ENCODE peak calls at places on chromosomes 11 and 22, in eight cellular contexts. One of them, this sample, is unnamed.

GRCh38 chr11:96424693-96425092 is 34.9 kb downstream of the JRKL start:
- DNase-seq in AG09309: peak
- DNase-seq in MM.1S: no peak
- DNase-seq in testis: no peak
- DNase-seq in A549: no peak
- DNase-seq in cardiac fibroblast: peak
- DNase-seq in progenitor cell of endocrine pancreas: no peak
- DNase-seq in AG10803: peak
- DNase-seq in this sample: no peak

GRCh38 chr11:110295487-110296225 is 758 bp downstream of the RDX start:
- DNase-seq in AG09309: no peak
- DNase-seq in MM.1S: peak
- DNase-seq in testis: peak
- DNase-seq in A549: peak
- DNase-seq in cardiac fibroblast: peak
- DNase-seq in progenitor cell of endocrine pancreas: no peak
- DNase-seq in AG10803: peak
- DNase-seq in this sample: peak

GRCh38 chr22:30045001-30045887 is 35.0 kb upstream of the HORMAD2 start:
- DNase-seq in AG09309: no peak
- DNase-seq in MM.1S: no peak
- DNase-seq in testis: no peak
- DNase-seq in A549: no peak
- DNase-seq in cardiac fibroblast: no peak
- DNase-seq in progenitor cell of endocrine pancreas: no peak
- DNase-seq in AG10803: no peak
- DNase-seq in this sample: no peak

GRCh38 chr11:78216571-78217287 is 28.0 kb downstream of the USP35 start:
- DNase-seq in AG09309: no peak
- DNase-seq in MM.1S: no peak
- DNase-seq in testis: no peak
- DNase-seq in A549: peak
- DNase-seq in cardiac fibroblast: no peak
- DNase-seq in progenitor cell of endocrine pancreas: no peak
- DNase-seq in AG10803: no peak
- DNase-seq in this sample: no peak

GRCh38 chr22:27534720-27535125 is 266.8 kb downstream of the MN1 start:
- DNase-seq in AG09309: peak
- DNase-seq in MM.1S: no peak
- DNase-seq in testis: no peak
- DNase-seq in A549: peak
- DNase-seq in cardiac fibroblast: peak
- DNase-seq in progenitor cell of endocrine pancreas: no peak
- DNase-seq in AG10803: peak
- DNase-seq in this sample: no peak

GRCh38 chr11:43360361-43361032 is 1.8 kb downstream of the TTC17 start:
- DNase-seq in AG09309: no peak
- DNase-seq in MM.1S: no peak
- DNase-seq in testis: no peak
- DNase-seq in A549: no peak
- DNase-seq in cardiac fibroblast: peak
- DNase-seq in progenitor cell of endocrine pancreas: no peak
- DNase-seq in AG10803: peak
- DNase-seq in this sample: no peak

GRCh38 chr22:31496007-31496734 is at the start of gene SFI1:
- DNase-seq in AG09309: peak
- DNase-seq in MM.1S: peak
- DNase-seq in testis: peak
- DNase-seq in A549: peak
- DNase-seq in cardiac fibroblast: peak
- DNase-seq in progenitor cell of endocrine pancreas: peak
- DNase-seq in AG10803: peak
- DNase-seq in this sample: peak

GRCh38 chr11:128470081-128470480 is 117.3 kb downstream of the ETS1 start:
- DNase-seq in AG09309: no peak
- DNase-seq in MM.1S: peak
- DNase-seq in testis: no peak
- DNase-seq in A549: no peak
- DNase-seq in cardiac fibroblast: no peak
- DNase-seq in progenitor cell of endocrine pancreas: no peak
- DNase-seq in AG10803: no peak
- DNase-seq in this sample: no peak

GRCh38 chr11:69665669-69666068 is 9.5 kb downstream of the LTO1 start:
- DNase-seq in AG09309: no peak
- DNase-seq in MM.1S: no peak
- DNase-seq in testis: no peak
- DNase-seq in A549: no peak
- DNase-seq in cardiac fibroblast: no peak
- DNase-seq in progenitor cell of endocrine pancreas: no peak
- DNase-seq in AG10803: no peak
- DNase-seq in this sample: no peak

GRCh38 chr11:83092488-83093384 is 21.0 kb upstream of the RAB30 start:
- DNase-seq in AG09309: no peak
- DNase-seq in MM.1S: no peak
- DNase-seq in testis: no peak
- DNase-seq in A549: peak
- DNase-seq in cardiac fibroblast: no peak
- DNase-seq in progenitor cell of endocrine pancreas: no peak
- DNase-seq in AG10803: no peak
- DNase-seq in this sample: no peak

GRCh38 chr11:16193897-16194381 is 162.4 kb downstream of the SOX6 start:
- DNase-seq in AG09309: no peak
- DNase-seq in MM.1S: no peak
- DNase-seq in testis: no peak
- DNase-seq in A549: no peak
- DNase-seq in cardiac fibroblast: peak
- DNase-seq in progenitor cell of endocrine pancreas: no peak
- DNase-seq in AG10803: no peak
- DNase-seq in this sample: no peak

GRCh38 chr22:25582946-25583345 is 18.5 kb downstream of the GRK3 start:
- DNase-seq in AG09309: no peak
- DNase-seq in MM.1S: no peak
- DNase-seq in testis: no peak
- DNase-seq in A549: no peak
- DNase-seq in cardiac fibroblast: peak
- DNase-seq in progenitor cell of endocrine pancreas: no peak
- DNase-seq in AG10803: peak
- DNase-seq in this sample: no peak

GRCh38 chr11:69119170-69119569 is 36.6 kb upstream of the SMIM38 start:
- DNase-seq in AG09309: no peak
- DNase-seq in MM.1S: no peak
- DNase-seq in testis: no peak
- DNase-seq in A549: no peak
- DNase-seq in cardiac fibroblast: no peak
- DNase-seq in progenitor cell of endocrine pancreas: no peak
- DNase-seq in AG10803: no peak
- DNase-seq in this sample: no peak

GRCh38 chr11:75212463-75212862 is 28.1 kb upstream of the TPBGL start:
- DNase-seq in AG09309: no peak
- DNase-seq in MM.1S: no peak
- DNase-seq in testis: no peak
- DNase-seq in A549: no peak
- DNase-seq in cardiac fibroblast: no peak
- DNase-seq in progenitor cell of endocrine pancreas: no peak
- DNase-seq in AG10803: no peak
- DNase-seq in this sample: no peak

GRCh38 chr11:75214843-75215242 is 25.7 kb upstream of the TPBGL start:
- DNase-seq in AG09309: no peak
- DNase-seq in MM.1S: no peak
- DNase-seq in testis: no peak
- DNase-seq in A549: no peak
- DNase-seq in cardiac fibroblast: no peak
- DNase-seq in progenitor cell of endocrine pancreas: no peak
- DNase-seq in AG10803: no peak
- DNase-seq in this sample: no peak

GRCh38 chr11:75219869-75220268 is 20.7 kb upstream of the TPBGL start:
- DNase-seq in AG09309: no peak
- DNase-seq in MM.1S: no peak
- DNase-seq in testis: no peak
- DNase-seq in A549: no peak
- DNase-seq in cardiac fibroblast: no peak
- DNase-seq in progenitor cell of endocrine pancreas: no peak
- DNase-seq in AG10803: no peak
- DNase-seq in this sample: no peak

GRCh38 chr11:75208444-75208843 is 32.1 kb upstream of the TPBGL start:
- DNase-seq in AG09309: no peak
- DNase-seq in MM.1S: no peak
- DNase-seq in testis: no peak
- DNase-seq in A549: no peak
- DNase-seq in cardiac fibroblast: no peak
- DNase-seq in progenitor cell of endocrine pancreas: no peak
- DNase-seq in AG10803: no peak
- DNase-seq in this sample: no peak

DNA sequence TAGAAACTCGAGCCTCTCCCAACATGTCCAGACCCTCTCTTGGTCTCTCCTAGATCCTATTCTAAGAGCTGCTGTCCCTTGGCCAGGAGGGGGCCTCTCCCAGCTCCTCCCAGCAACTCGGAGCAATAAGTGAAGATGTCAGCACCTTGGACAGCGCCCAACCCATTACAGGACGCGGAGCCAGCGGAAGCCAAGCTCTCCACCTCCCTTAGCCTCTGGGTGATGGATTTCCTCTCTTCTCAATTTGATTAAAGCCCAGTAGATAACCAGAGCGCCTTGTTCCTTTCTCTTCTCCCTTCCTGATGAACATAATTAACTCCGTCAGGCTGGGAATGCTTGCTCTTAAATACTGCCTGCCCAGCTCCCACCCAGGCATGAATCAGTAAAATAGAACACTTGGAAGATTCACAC is 26.2 kb upstream of the TPBGL start:
- DNase-seq in AG09309: peak
- DNase-seq in MM.1S: peak
- DNase-seq in testis: peak
- DNase-seq in A549: peak
- DNase-seq in cardiac fibroblast: peak
- DNase-seq in progenitor cell of endocrine pancreas: peak
- DNase-seq in AG10803: peak
- DNase-seq in this sample: peak
- TF ChIP-seq CTCF in AG09309: peak
- TF ChIP-seq CTCF in MM.1S: peak
- TF ChIP-seq CTCF in testis: peak
- TF ChIP-seq CTCF in A549: peak
- TF ChIP-seq CTCF in cardiac fibroblast: peak
- TF ChIP-seq CTCF in progenitor cell of endocrine pancreas: peak
- TF ChIP-seq CTCF in AG10803: peak
- TF ChIP-seq CTCF in this sample: peak

GRCh38 chr11:67044496-67044895 is 12.2 kb upstream of the RHOD start:
- DNase-seq in AG09309: no peak
- DNase-seq in MM.1S: no peak
- DNase-seq in testis: no peak
- DNase-seq in A549: no peak
- DNase-seq in cardiac fibroblast: no peak
- DNase-seq in progenitor cell of endocrine pancreas: no peak
- DNase-seq in AG10803: no peak
- DNase-seq in this sample: no peak
- TF ChIP-seq CTCF in AG09309: no peak
- TF ChIP-seq CTCF in MM.1S: no peak
- TF ChIP-seq CTCF in testis: no peak
- TF ChIP-seq CTCF in A549: no peak
- TF ChIP-seq CTCF in cardiac fibroblast: no peak
- TF ChIP-seq CTCF in progenitor cell of endocrine pancreas: no peak
- TF ChIP-seq CTCF in AG10803: no peak
- TF ChIP-seq CTCF in this sample: no peak

DNA sequence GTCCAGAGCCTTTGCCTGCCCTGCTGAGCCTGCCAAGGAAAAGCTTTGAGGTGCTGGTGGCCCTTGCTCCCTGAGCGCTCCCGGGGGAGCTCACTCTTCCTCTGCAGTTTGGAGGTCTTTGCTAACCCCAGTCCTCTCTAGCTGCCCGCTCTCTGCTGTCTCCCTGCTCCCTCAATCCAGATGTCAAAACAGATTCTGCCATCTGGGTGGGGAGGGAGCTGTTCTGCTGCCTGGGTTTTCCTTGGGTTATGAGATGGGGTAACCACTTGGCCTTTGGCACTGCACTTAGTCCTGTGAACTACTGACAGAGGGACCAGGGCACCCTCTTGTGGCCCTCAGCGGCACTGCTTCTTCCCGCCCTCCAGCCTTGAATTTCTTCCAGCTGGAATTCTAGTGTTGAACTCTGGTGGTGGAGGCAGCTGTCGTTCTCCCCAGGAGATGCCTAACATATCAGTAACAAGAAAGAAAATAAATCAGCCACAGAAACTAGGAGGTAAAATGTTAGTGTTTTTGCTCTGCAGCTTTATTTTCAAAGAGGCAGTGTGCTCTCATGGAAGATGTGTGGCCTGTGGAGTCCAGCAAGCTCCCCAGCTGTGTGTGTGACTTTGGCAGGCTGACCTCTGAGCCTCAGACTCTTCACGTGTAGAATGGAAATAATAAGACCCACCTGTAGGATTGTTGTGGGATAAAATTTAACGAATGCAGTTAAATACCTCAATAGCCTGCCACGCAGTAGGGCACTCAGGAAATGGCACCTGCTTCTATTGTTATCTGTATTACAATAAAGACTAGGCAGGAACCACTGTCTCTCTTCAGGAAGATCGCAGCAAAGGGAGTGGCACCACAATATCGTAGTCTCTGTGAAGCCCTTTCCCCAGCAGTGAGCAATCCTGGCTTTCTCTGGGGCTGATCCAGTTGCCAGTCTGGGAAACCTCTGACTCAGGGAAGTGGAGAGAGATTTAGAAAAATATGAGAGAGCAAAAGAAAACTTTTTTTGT is 23.4 kb downstream of the ARFGAP2 start:
- DNase-seq in AG09309: no peak
- DNase-seq in MM.1S: peak
- DNase-seq in testis: peak
- DNase-seq in A549: peak
- DNase-seq in cardiac fibroblast: peak
- DNase-seq in progenitor cell of endocrine pancreas: peak
- DNase-seq in AG10803: peak
- DNase-seq in this sample: peak
- TF ChIP-seq CTCF in AG09309: peak
- TF ChIP-seq CTCF in MM.1S: peak
- TF ChIP-seq CTCF in testis: peak
- TF ChIP-seq CTCF in A549: peak
- TF ChIP-seq CTCF in cardiac fibroblast: peak
- TF ChIP-seq CTCF in progenitor cell of endocrine pancreas: peak
- TF ChIP-seq CTCF in AG10803: peak
- TF ChIP-seq CTCF in this sample: peak

DNA sequence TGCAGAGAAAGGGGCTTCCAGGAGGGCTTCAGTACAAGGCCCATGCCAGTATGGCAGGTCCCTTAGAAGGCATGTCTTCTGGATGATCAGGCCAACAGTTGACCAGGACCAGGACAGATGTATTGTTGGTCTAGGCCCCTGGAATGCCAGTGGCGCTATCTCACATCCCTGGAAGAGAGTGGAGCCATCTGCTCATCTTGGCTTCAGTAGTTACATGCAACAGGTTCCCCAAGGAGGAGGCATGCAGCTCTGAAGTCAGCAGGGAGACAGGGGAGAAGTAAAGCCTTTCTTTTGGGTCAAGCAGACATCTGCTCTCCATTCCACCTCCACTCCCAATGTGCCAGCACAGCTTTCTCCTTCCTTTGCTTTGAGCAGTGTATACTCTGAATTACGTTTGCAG is 244.2 kb downstream of the KIRREL3 start:
- DNase-seq in AG09309: no peak
- DNase-seq in MM.1S: no peak
- DNase-seq in testis: no peak
- DNase-seq in A549: no peak
- DNase-seq in cardiac fibroblast: no peak
- DNase-seq in progenitor cell of endocrine pancreas: no peak
- DNase-seq in AG10803: peak
- DNase-seq in this sample: no peak
- TF ChIP-seq CTCF in AG09309: no peak
- TF ChIP-seq CTCF in MM.1S: no peak
- TF ChIP-seq CTCF in testis: no peak
- TF ChIP-seq CTCF in A549: no peak
- TF ChIP-seq CTCF in cardiac fibroblast: no peak
- TF ChIP-seq CTCF in progenitor cell of endocrine pancreas: no peak
- TF ChIP-seq CTCF in AG10803: no peak
- TF ChIP-seq CTCF in this sample: no peak

This sample was measured in endothelial cell.